ENCODE peak calls at places on chromosomes 16 and 17, in five cellular contexts. One of them, this sample, is unnamed. For H3K27me3, H3K36me3 and H3K4me1, the result is how much of the 10 kb centered on the place peaks cover.

GRCh38 chr17:63295839-63296590 is 150.1 kb downstream of the CYB561 start:
- DNase-seq in prostate gland: no peak
- DNase-seq in suprapubic skin: no peak
- DNase-seq in body of pancreas: no peak
- DNase-seq in CD8-positive, alpha-beta memory T cell: no peak
- DNase-seq in this sample: no peak

GRCh38 chr17:49987681-49988441 is 7.2 kb downstream of the DLX3 start:
- DNase-seq in prostate gland: peak
- DNase-seq in suprapubic skin: no peak
- DNase-seq in body of pancreas: no peak
- DNase-seq in CD8-positive, alpha-beta memory T cell: no peak
- DNase-seq in this sample: no peak

GRCh38 chr17:48351916-48352332 is 78.1 kb downstream of the SKAP1 start:
- DNase-seq in prostate gland: no peak
- DNase-seq in suprapubic skin: no peak
- DNase-seq in body of pancreas: no peak
- DNase-seq in CD8-positive, alpha-beta memory T cell: no peak
- DNase-seq in this sample: no peak

GRCh38 chr17:15265131-15265530 is at the start of gene PMP22:
- DNase-seq in prostate gland: no peak
- DNase-seq in suprapubic skin: no peak
- DNase-seq in body of pancreas: peak
- DNase-seq in CD8-positive, alpha-beta memory T cell: no peak
- DNase-seq in this sample: peak

GRCh38 chr17:68580236-68580903 is 20.8 kb downstream of the FAM20A start:
- DNase-seq in prostate gland: no peak
- DNase-seq in suprapubic skin: peak
- DNase-seq in body of pancreas: no peak
- DNase-seq in CD8-positive, alpha-beta memory T cell: no peak
- DNase-seq in this sample: peak

GRCh38 chr17:48131216-48131824 is 23.8 kb downstream of the SNX11 start:
- DNase-seq in prostate gland: peak
- DNase-seq in suprapubic skin: no peak
- DNase-seq in body of pancreas: peak
- DNase-seq in CD8-positive, alpha-beta memory T cell: peak
- DNase-seq in this sample: peak

GRCh38 chr16:70642633-70643032 is 3.7 kb upstream of the IL34 start:
- DNase-seq in prostate gland: no peak
- DNase-seq in suprapubic skin: no peak
- DNase-seq in body of pancreas: no peak
- DNase-seq in CD8-positive, alpha-beta memory T cell: no peak
- DNase-seq in this sample: no peak

GRCh38 chr16:963913-964695 is 6.7 kb downstream of the LMF1 start:
- DNase-seq in prostate gland: peak
- DNase-seq in suprapubic skin: no peak
- DNase-seq in body of pancreas: no peak
- DNase-seq in CD8-positive, alpha-beta memory T cell: no peak
- DNase-seq in this sample: no peak

GRCh38 chr17:58158181-58158580 is 8.6 kb upstream of the OR4D2 start:
- DNase-seq in prostate gland: no peak
- DNase-seq in suprapubic skin: no peak
- DNase-seq in body of pancreas: no peak
- DNase-seq in CD8-positive, alpha-beta memory T cell: no peak
- DNase-seq in this sample: no peak

GRCh38 chr17:13728751-13729150 is 127.0 kb upstream of the HS3ST3A1 start:
- DNase-seq in prostate gland: no peak
- DNase-seq in suprapubic skin: no peak
- DNase-seq in body of pancreas: no peak
- DNase-seq in CD8-positive, alpha-beta memory T cell: no peak
- DNase-seq in this sample: no peak

GRCh38 chr17:45908935-45909334 is 14.6 kb downstream of the MAPT start:
- DNase-seq in prostate gland: no peak
- DNase-seq in suprapubic skin: no peak
- DNase-seq in body of pancreas: no peak
- DNase-seq in CD8-positive, alpha-beta memory T cell: no peak
- DNase-seq in this sample: no peak
- H3K27me3 ChIP-seq in prostate gland: under half
- H3K27me3 ChIP-seq in suprapubic skin: under half
- H3K27me3 ChIP-seq in body of pancreas: under half
- H3K27me3 ChIP-seq in CD8-positive, alpha-beta memory T cell: under half
- H3K27me3 ChIP-seq in this sample: under half

GRCh38 chr16:88047462-88047861 is 96.2 kb downstream of the BANP start:
- DNase-seq in prostate gland: no peak
- DNase-seq in suprapubic skin: no peak
- DNase-seq in body of pancreas: no peak
- DNase-seq in CD8-positive, alpha-beta memory T cell: no peak
- DNase-seq in this sample: peak

GRCh38 chr16:88050952-88051660 is 99.9 kb downstream of the BANP start:
- DNase-seq in prostate gland: no peak
- DNase-seq in suprapubic skin: no peak
- DNase-seq in body of pancreas: no peak
- DNase-seq in CD8-positive, alpha-beta memory T cell: no peak
- DNase-seq in this sample: no peak

GRCh38 chr16:88052661-88053060 is 101.4 kb downstream of the BANP start:
- DNase-seq in prostate gland: no peak
- DNase-seq in suprapubic skin: no peak
- DNase-seq in body of pancreas: no peak
- DNase-seq in CD8-positive, alpha-beta memory T cell: no peak
- DNase-seq in this sample: no peak

GRCh38 chr16:88049020-88049419 is 97.8 kb downstream of the BANP start:
- DNase-seq in prostate gland: no peak
- DNase-seq in suprapubic skin: no peak
- DNase-seq in body of pancreas: no peak
- DNase-seq in CD8-positive, alpha-beta memory T cell: no peak
- DNase-seq in this sample: no peak

GRCh38 chr16:88049561-88050545 is 98.6 kb downstream of the BANP start:
- DNase-seq in prostate gland: no peak
- DNase-seq in suprapubic skin: no peak
- DNase-seq in body of pancreas: no peak
- DNase-seq in CD8-positive, alpha-beta memory T cell: no peak
- DNase-seq in this sample: peak
- H3K36me3 ChIP-seq in prostate gland: under half
- H3K36me3 ChIP-seq in suprapubic skin: under half
- H3K36me3 ChIP-seq in body of pancreas: under half
- H3K36me3 ChIP-seq in CD8-positive, alpha-beta memory T cell: under half
- H3K36me3 ChIP-seq in this sample: under half

GRCh38 chr17:76254275-76254674 is 10.9 kb upstream of the UBALD2 start:
- DNase-seq in prostate gland: no peak
- DNase-seq in suprapubic skin: peak
- DNase-seq in body of pancreas: no peak
- DNase-seq in CD8-positive, alpha-beta memory T cell: no peak
- DNase-seq in this sample: no peak
- H3K4me1 ChIP-seq in prostate gland: under half
- H3K4me1 ChIP-seq in suprapubic skin: under half
- H3K4me1 ChIP-seq in body of pancreas: under half
- H3K4me1 ChIP-seq in CD8-positive, alpha-beta memory T cell: half or more
- H3K4me1 ChIP-seq in this sample: under half

DNA sequence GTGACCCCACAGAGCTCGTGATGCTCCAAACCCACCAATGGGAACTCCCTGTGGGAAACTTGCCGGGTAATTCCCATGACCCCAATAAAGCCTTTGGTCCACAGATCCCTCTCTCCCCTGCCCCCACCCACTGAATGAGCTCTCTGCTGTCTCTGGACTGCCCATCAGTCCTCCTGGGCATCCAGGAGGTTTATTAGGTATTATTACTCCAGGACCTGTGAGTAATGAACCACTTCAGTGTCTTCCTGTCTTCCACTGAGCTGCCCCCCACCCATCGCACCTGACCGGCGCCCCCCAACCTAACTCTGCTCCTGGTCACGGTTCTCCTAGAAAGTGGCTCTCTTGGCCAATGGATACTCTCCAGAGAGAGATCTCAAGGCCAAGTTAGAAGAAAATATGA is 28.7 kb upstream of the DNAH17 start:
- DNase-seq in prostate gland: no peak
- DNase-seq in suprapubic skin: no peak
- DNase-seq in body of pancreas: no peak
- DNase-seq in CD8-positive, alpha-beta memory T cell: no peak
- DNase-seq in this sample: no peak
- H3K27me3 ChIP-seq in prostate gland: under half
- H3K27me3 ChIP-seq in suprapubic skin: under half
- H3K27me3 ChIP-seq in body of pancreas: under half
- H3K27me3 ChIP-seq in CD8-positive, alpha-beta memory T cell: under half
- H3K27me3 ChIP-seq in this sample: under half

GRCh38 chr16:30706046-30706445 is 7.1 kb downstream of the SRCAP start:
- DNase-seq in prostate gland: no peak
- DNase-seq in suprapubic skin: no peak
- DNase-seq in body of pancreas: no peak
- DNase-seq in CD8-positive, alpha-beta memory T cell: no peak
- DNase-seq in this sample: no peak
- H3K36me3 ChIP-seq in prostate gland: half or more
- H3K36me3 ChIP-seq in suprapubic skin: half or more
- H3K36me3 ChIP-seq in body of pancreas: under half
- H3K36me3 ChIP-seq in CD8-positive, alpha-beta memory T cell: half or more
- H3K36me3 ChIP-seq in this sample: under half

GRCh38 chr16:4687946-4688673 is 5.3 kb upstream of the NUDT16L1 start:
- DNase-seq in prostate gland: no peak
- DNase-seq in suprapubic skin: no peak
- DNase-seq in body of pancreas: no peak
- DNase-seq in CD8-positive, alpha-beta memory T cell: no peak
- DNase-seq in this sample: peak

GRCh38 chr16:4688674-4689045 is 4.7 kb upstream of the NUDT16L1 start:
- DNase-seq in prostate gland: no peak
- DNase-seq in suprapubic skin: peak
- DNase-seq in body of pancreas: no peak
- DNase-seq in CD8-positive, alpha-beta memory T cell: no peak
- DNase-seq in this sample: peak

GRCh38 chr16:4689864-4690704 is 3.3 kb upstream of the NUDT16L1 start:
- DNase-seq in prostate gland: no peak
- DNase-seq in suprapubic skin: peak
- DNase-seq in body of pancreas: no peak
- DNase-seq in CD8-positive, alpha-beta memory T cell: no peak
- DNase-seq in this sample: no peak

GRCh38 chr16:4687416-4687815 is 5.9 kb upstream of the NUDT16L1 start:
- DNase-seq in prostate gland: no peak
- DNase-seq in suprapubic skin: no peak
- DNase-seq in body of pancreas: no peak
- DNase-seq in CD8-positive, alpha-beta memory T cell: no peak
- DNase-seq in this sample: no peak

DNA sequence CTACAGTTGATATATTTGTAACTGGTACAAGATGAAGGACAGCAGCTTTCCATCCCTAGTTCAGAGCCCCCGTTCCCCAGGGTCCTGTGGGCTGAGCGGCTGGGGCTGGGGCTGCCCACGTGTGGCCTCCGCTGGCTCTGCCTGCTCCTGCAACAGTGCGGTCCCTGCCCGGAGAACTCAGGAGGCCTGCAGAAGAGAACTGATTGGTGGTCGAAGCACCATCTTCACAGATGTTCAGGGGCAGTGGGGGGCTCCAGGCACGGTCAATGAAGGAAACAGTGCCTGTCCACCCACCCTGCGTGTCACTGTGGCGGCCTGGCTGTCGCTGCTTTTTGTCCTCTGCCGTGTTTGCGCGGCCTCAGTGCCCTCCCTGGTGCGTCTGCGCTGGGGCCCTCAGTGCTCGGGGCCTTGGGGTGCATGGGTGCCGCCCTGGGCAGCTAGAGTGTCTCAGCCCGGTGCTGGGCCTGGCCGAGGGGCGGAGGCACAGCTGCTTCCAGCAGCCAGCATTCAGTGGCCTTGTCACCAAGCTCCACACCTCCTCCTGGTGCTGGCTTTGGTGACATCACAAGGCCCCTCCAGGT is 4.2 kb upstream of the NUDT16L1 start:
- DNase-seq in prostate gland: no peak
- DNase-seq in suprapubic skin: peak
- DNase-seq in body of pancreas: no peak
- DNase-seq in CD8-positive, alpha-beta memory T cell: no peak
- DNase-seq in this sample: no peak
- H3K4me1 ChIP-seq in prostate gland: under half
- H3K4me1 ChIP-seq in suprapubic skin: under half
- H3K4me1 ChIP-seq in body of pancreas: under half
- H3K4me1 ChIP-seq in CD8-positive, alpha-beta memory T cell: under half
- H3K4me1 ChIP-seq in this sample: under half

This sample was measured in heart left ventricle.